ENCODE peak calls at places on chromosomes 16 and 17, in six cellular contexts. L is endothelial cell of umbilical vein, V is A549, P is neuronal stem cell, Q is OCI-LY7, T is H9. Y is an unnamed sample.

GRCh38 chr17:57257911-57258885 is 1.9 kb downstream of the MSI2 start:
- DNase-seq in Q (peak; percentile 63), T (no peak), P (peak; percentile 44), L (peak; percentile 33), V (no peak), Y (peak; percentile 50)

GRCh38 chr17:77036841-77037381 is 103.9 kb upstream of the SEC14L1 start:
- DNase-seq in L (no peak), P (no peak), V (no peak), T (no peak), Q (peak; percentile 86), Y (peak; percentile 85)

GRCh38 chr17:29714146-29714545 is 91.4 kb upstream of the CORO6 start:
- DNase-seq in T (no peak), L (no peak), Q (no peak), P (no peak), V (no peak), Y (peak; percentile 39)

GRCh38 chr17:60527701-60528100 is 1.7 kb upstream of the APPBP2 start:
- DNase-seq in P (no peak), L (no peak), T (no peak), V (no peak), Q (no peak), Y (no peak)

GRCh38 chr17:27456681-27457404 is 595 bp downstream of the KSR1 start:
- DNase-seq in T (no peak), L (no peak), Q (no peak), P (no peak), V (no peak), Y (no peak)

GRCh38 chr17:39235555-39236221 is 9.9 kb upstream of the STAC2 start:
- DNase-seq in Q (peak; percentile 86), T (peak; percentile 94), L (peak; percentile 53), V (peak; percentile 92), P (peak; percentile 68), Y (peak; percentile 93)

GRCh38 chr17:16446338-16446983 is 31.1 kb downstream of the TRPV2 start:
- DNase-seq in T (peak; percentile 78), P (no peak), Q (no peak), V (no peak), L (no peak), Y (peak; percentile 53)

GRCh38 chr16:78918805-78919204 is 681.7 kb downstream of the MAF start:
- DNase-seq in Q (no peak), L (no peak), T (no peak), V (no peak), P (no peak), Y (no peak)

GRCh38 chr17:62869885-62870580 is 61.9 kb upstream of the MARCHF10 start:
- DNase-seq in L (no peak), V (no peak), Q (no peak), P (peak; percentile 56), T (peak; percentile 82), Y (no peak)

GRCh38 chr16:81728435-81728834 is 50.7 kb upstream of the PLCG2 start:
- DNase-seq in V (no peak), Q (no peak), T (no peak), P (no peak), L (no peak), Y (no peak)
- H3K9me3 ChIP-seq in V (no peaks in the 10 kb centered on the region), Q (no peaks in the 10 kb centered on the region), T (no peaks in the 10 kb centered on the region), P (no peaks in the 10 kb centered on the region), L (no peaks in the 10 kb centered on the region), Y (no peaks in the 10 kb centered on the region)

DNA sequence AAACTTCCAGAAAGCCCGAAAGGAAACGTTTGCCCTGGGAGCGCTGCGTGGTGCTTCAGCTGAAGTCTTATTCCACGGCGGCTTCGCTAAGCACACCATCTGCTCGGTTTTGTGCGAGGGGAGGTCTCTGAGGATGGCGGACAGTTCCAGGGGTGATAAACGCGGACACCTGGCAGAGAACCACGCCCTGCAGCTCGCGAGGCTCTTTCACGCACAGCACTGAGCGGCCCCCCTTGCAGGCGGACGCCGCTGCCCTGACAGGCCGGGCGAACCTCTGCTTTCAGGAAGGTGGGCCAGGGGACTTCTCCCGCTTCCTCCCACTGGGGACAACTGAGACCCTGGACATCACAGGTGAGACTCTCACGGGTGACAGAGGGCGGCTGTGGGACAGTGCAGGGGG is 3.7 kb downstream of the MVD start:
- DNase-seq in V (no peak), L (no peak), P (no peak), Q (no peak), T (no peak), Y (no peak)
- H3K4me1 ChIP-seq in V (peaks cover 8% of the 10 kb centered on the region), L (peaks cover 7% of the 10 kb centered on the region), P (peaks cover 5% of the 10 kb centered on the region), Q (peaks cover 12% of the 10 kb centered on the region), T (peaks cover 3% of the 10 kb centered on the region), Y (peaks cover 18% of the 10 kb centered on the region)

DNA sequence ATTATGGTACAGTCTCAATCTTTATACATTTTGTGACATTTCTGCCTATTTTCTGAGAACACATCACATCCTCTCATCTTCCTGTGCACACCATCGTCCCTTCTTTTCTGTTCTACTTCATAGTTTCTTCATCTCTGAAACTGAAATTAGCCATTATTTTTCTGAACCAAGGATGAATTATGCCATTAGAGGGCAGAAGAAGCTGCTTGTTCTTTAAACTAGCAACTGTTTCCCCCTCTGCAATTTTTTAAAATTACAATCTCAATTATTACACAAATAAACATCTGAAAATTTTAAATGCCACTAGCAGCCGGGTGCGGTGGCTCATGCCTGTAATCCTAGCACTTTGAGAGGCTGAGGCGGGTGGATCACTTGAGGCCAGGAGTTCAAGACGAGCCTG is 41.3 kb downstream of the RBBP6 start:
- DNase-seq in L (peak; percentile 55), V (peak; percentile 33), Q (no peak), T (no peak), P (no peak), Y (no peak)
- H3K4me2 ChIP-seq in L (no peak overlapping the region), V (peak overlapping the region; percentile 11), Q (no peak overlapping the region), T (no peak overlapping the region), P (no peak overlapping the region), Y (no peak overlapping the region)

GRCh38 chr16:2749476-2749875 is 3.0 kb upstream of the SRRM2 start:
- DNase-seq in T (no peak), Q (no peak), V (no peak), P (no peak), L (no peak), Y (no peak)
- H3K9me3 ChIP-seq in T (no peaks in the 10 kb centered on the region), Q (no peaks in the 10 kb centered on the region), V (peaks cover 5% of the 10 kb centered on the region), P (no peaks in the 10 kb centered on the region), L (no peaks in the 10 kb centered on the region), Y (no peaks in the 10 kb centered on the region)

GRCh38 chr17:40307691-40308289 is 1.2 kb upstream of the RARA start:
- DNase-seq in V (no peak), Q (no peak), L (no peak), T (no peak), P (no peak), Y (no peak)

GRCh38 chr17:40309938-40310510 is 1.0 kb downstream of the RARA start:
- DNase-seq in V (no peak), Q (no peak), P (no peak), L (no peak), T (no peak), Y (no peak)

GRCh38 chr17:40307001-40307690 is 1.8 kb upstream of the RARA start:
- DNase-seq in L (no peak), Q (no peak), V (no peak), P (no peak), T (no peak), Y (no peak)

GRCh38 chr17:40310882-40311391 is 2.0 kb downstream of the RARA start:
- DNase-seq in L (no peak), V (no peak), Q (no peak), P (no peak), T (no peak), Y (no peak)

GRCh38 chr17:40309031-40309937 is at the start of gene RARA:
- DNase-seq in V (peak; percentile 77), P (no peak), L (no peak), Q (peak; percentile 58), T (peak; percentile 93), Y (peak; percentile 78)
- H3K4me1 ChIP-seq in V (peaks cover 82% of the 10 kb centered on the region), P (peaks cover 20% of the 10 kb centered on the region), L (peaks cover 44% of the 10 kb centered on the region), Q (peaks cover 33% of the 10 kb centered on the region), T (peaks cover 16% of the 10 kb centered on the region), Y (peaks cover 71% of the 10 kb centered on the region)